ENCODE peak calls at places on chromosomes 6 and 20, in eight cellular contexts. V is Peyer's patch, J is fibroblast of pulmonary artery, N is pancreas, U is cardiac fibroblast, H is GM12865, P is uterus, S is OCI-LY7. Q is an unnamed sample.

GRCh38 chr6:20875369-20875963 is 341.2 kb downstream of the CDKAL1 start:
- DNase-seq in P (no peak), U (peak; percentile 70), H (peak; percentile 26), V (no peak), J (peak; percentile 73), N (no peak), S (no peak), Q (no peak)

GRCh38 chr6:78670802-78671201 is 196.5 kb upstream of the IRAK1BP1 start:
- DNase-seq in V (no peak), U (no peak), S (no peak), N (no peak), J (no peak), H (no peak), P (no peak), Q (no peak)

GRCh38 chr20:62617711-62618483 is 24.4 kb upstream of the SLCO4A1 start:
- DNase-seq in H (peak; percentile 71), P (no peak), J (no peak), S (peak; percentile 46), N (no peak), V (peak; percentile 67), U (no peak), Q (peak; percentile 94)

GRCh38 chr6:14074723-14075503 is 42.7 kb upstream of the CD83 start:
- DNase-seq in S (peak; percentile 64), H (peak; percentile 82), N (no peak), V (no peak), J (peak; percentile 59), P (peak; percentile 34), U (peak; percentile 53), Q (no peak)

GRCh38 chr6:4573958-4574481 is 202.2 kb upstream of the CDYL start:
- DNase-seq in N (no peak), U (peak; percentile 67), J (peak; percentile 88), P (no peak), H (no peak), V (no peak), S (no peak), Q (no peak)

GRCh38 chr6:11615214-11615602 is 77.7 kb downstream of the TMEM170B start:
- DNase-seq in P (no peak), H (no peak), U (peak; percentile 50), J (no peak), S (no peak), V (no peak), N (no peak), Q (no peak)

GRCh38 chr6:73231986-73232391 is 6.7 kb upstream of the KHDC1L start:
- DNase-seq in N (no peak), S (no peak), U (no peak), P (no peak), J (no peak), H (peak; percentile 18), V (no peak), Q (no peak)

GRCh38 chr20:21719592-21720214 is 14.2 kb downstream of the PAX1 start:
- DNase-seq in U (peak; percentile 82), V (peak; percentile 28), P (no peak), N (peak; percentile 58), H (peak; percentile 70), S (peak; percentile 60), J (peak; percentile 71), Q (no peak)

GRCh38 chr6:169902070-169902469 is 150.6 kb downstream of the ERMARD start:
- DNase-seq in N (no peak), J (no peak), P (no peak), V (no peak), S (no peak), U (no peak), H (no peak), Q (no peak)

GRCh38 chr20:9200620-9201019 is 131.7 kb downstream of the PLCB4 start:
- DNase-seq in J (peak; percentile 64), V (no peak), S (no peak), U (peak; percentile 43), H (no peak), N (no peak), P (no peak), Q (no peak)

GRCh38 chr6:162670345-162670744 is 57.2 kb downstream of the PRKN start:
- DNase-seq in N (peak; percentile 10), H (no peak), P (no peak), J (no peak), S (no peak), U (no peak), V (no peak), Q (no peak)

GRCh38 chr6:112298816-112299281 is 44.5 kb upstream of the LAMA4 start:
- DNase-seq in S (no peak), V (no peak), H (no peak), J (peak; percentile 68), U (peak; percentile 93), P (no peak), N (no peak), Q (no peak)

GRCh38 chr20:21240394-21240793 is 62.7 kb upstream of the XRN2 start:
- DNase-seq in S (no peak), P (no peak), H (no peak), V (no peak), U (no peak), J (no peak), N (no peak), Q (no peak)

GRCh38 chr6:21747441-21747840 is 153.9 kb downstream of the SOX4 start:
- DNase-seq in J (no peak), N (no peak), V (no peak), S (no peak), P (no peak), U (no peak), H (no peak), Q (no peak)

GRCh38 chr20:53736757-53737403 is 143.2 kb upstream of the ZNF217 start:
- DNase-seq in P (no peak), S (peak; percentile 59), U (peak; percentile 77), J (peak; percentile 64), H (peak; percentile 86), V (no peak), N (no peak), Q (no peak)

DNA sequence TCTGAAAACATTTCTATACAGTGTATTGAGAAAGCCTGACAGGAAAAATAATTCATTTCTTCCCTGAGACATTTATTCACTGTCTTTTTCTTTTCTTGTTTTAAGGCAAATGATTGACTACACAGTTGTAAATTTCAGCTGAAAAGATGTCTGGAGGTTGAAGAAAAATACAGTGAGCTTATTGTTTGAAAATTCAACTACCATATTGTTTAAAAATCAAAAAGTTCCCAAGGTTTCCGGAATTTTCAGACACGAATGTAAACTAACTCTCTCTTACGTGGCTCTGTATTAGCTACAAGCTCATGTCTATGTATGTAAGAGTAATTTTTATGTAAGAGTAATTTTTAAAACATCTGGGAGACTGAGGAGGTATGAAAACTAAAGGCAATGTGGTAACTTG is 1.5 kb downstream of the PTGIS start:
- DNase-seq in S (no peak), J (no peak), N (no peak), V (no peak), P (no peak), H (no peak), U (no peak), Q (no peak)
- H3K4me3 ChIP-seq in S (no peak overlapping the region), J (peak overlapping the region; percentile 67), N (no peak overlapping the region), V (no peak overlapping the region), P (peak overlapping the region; percentile 68), H (no peak overlapping the region), U (no peak overlapping the region), Q (peak overlapping the region; percentile 35)

GRCh38 chr6:26029570-26029856 is 57.7 kb upstream of the HFE start:
- DNase-seq in P (no peak), N (no peak), U (no peak), S (peak; percentile 39), H (no peak), V (no peak), J (no peak), Q (no peak)

GRCh38 chr6:26028753-26029569 is 58.3 kb upstream of the HFE start:
- DNase-seq in H (no peak), N (no peak), P (no peak), V (no peak), U (no peak), J (no peak), S (peak; percentile 73), Q (no peak)

GRCh38 chr6:26027491-26028211 is 59.6 kb upstream of the HFE start:
- DNase-seq in V (no peak), J (no peak), P (no peak), H (no peak), U (no peak), S (peak; percentile 56), N (no peak), Q (no peak)

GRCh38 chr6:26026833-26027490 is 60.3 kb upstream of the HFE start:
- DNase-seq in U (peak; percentile 97), N (peak; percentile 95), J (peak; percentile 96), H (peak; percentile 99), V (peak; percentile 94), S (peak; percentile 99), P (peak; percentile 90), Q (peak; percentile 92)

DNA sequence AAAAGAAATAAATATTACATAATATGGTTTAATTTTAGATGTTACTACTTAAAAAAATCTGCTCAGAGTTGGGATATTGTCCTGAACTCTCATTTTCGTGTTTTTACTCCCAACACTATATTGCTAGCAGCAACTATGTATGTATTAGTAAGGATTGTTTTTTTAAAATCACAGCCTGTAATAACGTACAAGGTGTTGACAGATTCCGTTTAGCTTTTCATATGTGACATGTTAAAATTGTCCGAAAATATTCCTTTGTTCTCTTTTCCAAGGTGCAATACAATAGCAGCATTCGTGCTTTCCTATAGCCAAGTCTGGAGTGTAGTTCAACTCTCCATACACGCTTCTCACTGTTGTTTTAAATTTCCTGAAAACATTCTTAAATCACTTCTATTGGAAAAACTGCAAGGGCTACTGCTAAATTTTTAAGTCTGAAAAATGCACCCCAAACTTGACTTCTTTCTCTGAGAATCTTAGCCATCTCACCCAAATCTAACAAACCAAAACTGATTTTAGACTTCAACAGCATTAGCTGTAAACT is 58.9 kb upstream of the HFE start:
- DNase-seq in H (no peak), J (no peak), S (no peak), N (no peak), U (no peak), P (no peak), V (no peak), Q (no peak)
- H3K4me3 ChIP-seq in H (no peak overlapping the region), J (no peak overlapping the region), S (peak overlapping the region; percentile 71), N (no peak overlapping the region), U (no peak overlapping the region), P (no peak overlapping the region), V (no peak overlapping the region), Q (no peak overlapping the region)

DNA sequence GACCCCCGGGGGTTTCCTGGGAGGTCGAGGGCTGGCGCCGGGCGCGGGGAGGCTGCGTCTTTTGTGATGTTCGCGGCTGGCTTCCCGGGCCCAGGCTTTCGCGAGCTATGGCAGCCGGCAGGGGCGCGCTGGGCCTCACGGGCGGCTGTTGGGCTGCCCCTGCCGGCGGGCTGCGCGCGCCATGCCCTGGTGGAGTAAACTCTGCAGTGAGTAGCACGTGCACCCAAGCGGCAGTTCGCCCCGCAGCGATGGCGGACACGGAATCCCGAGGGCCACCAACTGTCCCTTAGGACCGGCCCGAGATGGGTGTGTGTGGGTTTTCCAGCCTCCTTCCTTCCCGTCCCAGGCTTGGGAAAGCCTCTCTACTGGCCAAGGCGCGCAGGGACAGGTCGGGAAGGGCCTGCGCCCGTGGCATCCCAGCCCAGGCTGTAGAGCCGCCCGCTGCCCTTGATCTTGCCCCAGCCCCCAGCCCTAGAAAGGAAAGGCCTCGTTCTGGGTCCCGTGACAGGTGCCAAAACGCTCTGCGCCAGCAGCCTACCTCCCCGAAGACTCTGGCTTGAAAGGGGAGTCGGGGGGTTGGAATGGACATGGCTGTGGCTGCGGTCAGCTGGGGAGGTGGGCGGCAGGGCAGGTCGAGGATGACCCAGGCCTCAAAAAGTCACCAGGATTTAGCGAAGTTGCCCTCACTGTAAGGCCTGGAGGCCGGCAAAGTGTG is 49.7 kb downstream of the ZBTB2 start:
- DNase-seq in U (no peak), J (no peak), H (no peak), S (no peak), N (no peak), P (no peak), V (no peak), Q (no peak)
- H3K4me3 ChIP-seq in U (no peak overlapping the region), J (no peak overlapping the region), H (no peak overlapping the region), S (no peak overlapping the region), N (no peak overlapping the region), P (no peak overlapping the region), V (no peak overlapping the region), Q (no peak overlapping the region)

GRCh38 chr20:43188861-43189613 is 669 bp downstream of the PTPRT start:
- DNase-seq in V (no peak), P (no peak), U (peak; percentile 2), H (no peak), N (no peak), J (no peak), S (no peak), Q (peak; percentile 80)
- H3K4me3 ChIP-seq in V (no peak overlapping the region), P (no peak overlapping the region), U (no peak overlapping the region), H (no peak overlapping the region), N (no peak overlapping the region), J (no peak overlapping the region), S (no peak overlapping the region), Q (no peak overlapping the region)